ENCODE peak calls at places on chromosomes 2 and 18, in four cellular contexts. One of them, this sample, is unnamed.
A peak's percentile ranks its signal among the peaks of the same experiment; 100 is the strongest.

GRCh38 chr2:241036397-241036963 is 38.1 kb downstream of the SNED1 start:
- DNase-seq in spleen: peak; percentile 87
- DNase-seq in erythroblast: no peak
- DNase-seq in A549: no peak
- DNase-seq in this sample: peak; percentile 86

GRCh38 chr2:218370410-218371063 is 11.5 kb upstream of the SLC11A1 start:
- DNase-seq in spleen: peak; percentile 85
- DNase-seq in erythroblast: no peak
- DNase-seq in A549: no peak
- DNase-seq in this sample: peak; percentile 63

GRCh38 chr2:84314901-84315330 is 144.2 kb downstream of the SUCLG1 start:
- DNase-seq in spleen: peak; percentile 85
- DNase-seq in erythroblast: peak; percentile 64
- DNase-seq in A549: peak; percentile 85
- DNase-seq in this sample: peak; percentile 87

GRCh38 chr2:239523944-239524310 is 123.1 kb upstream of the HDAC4 start:
- DNase-seq in spleen: no peak
- DNase-seq in erythroblast: no peak
- DNase-seq in A549: no peak
- DNase-seq in this sample: no peak

GRCh38 chr2:74648009-74648443 is at the start of gene M1AP:
- DNase-seq in spleen: no peak
- DNase-seq in erythroblast: no peak
- DNase-seq in A549: no peak
- DNase-seq in this sample: peak; percentile 63

GRCh38 chr18:62663731-62664336 is 51.5 kb upstream of the PHLPP1 start:
- DNase-seq in spleen: no peak
- DNase-seq in erythroblast: peak; percentile 67
- DNase-seq in A549: peak; percentile 10
- DNase-seq in this sample: no peak

GRCh38 chr2:232976176-232976575 is 36.9 kb downstream of the NGEF start:
- DNase-seq in spleen: no peak
- DNase-seq in erythroblast: no peak
- DNase-seq in A549: no peak
- DNase-seq in this sample: no peak

GRCh38 chr2:124983595-124983994 is 958.5 kb downstream of the CNTNAP5 start:
- DNase-seq in spleen: no peak
- DNase-seq in erythroblast: no peak
- DNase-seq in A549: no peak
- DNase-seq in this sample: no peak

GRCh38 chr2:63743170-63743975 is 98.3 kb upstream of the UGP2 start:
- DNase-seq in spleen: no peak
- DNase-seq in erythroblast: no peak
- DNase-seq in A549: no peak
- DNase-seq in this sample: no peak

GRCh38 chr2:213089438-213089837 is 62.0 kb downstream of the IKZF2 start:
- DNase-seq in spleen: no peak
- DNase-seq in erythroblast: no peak
- DNase-seq in A549: no peak
- DNase-seq in this sample: no peak

GRCh38 chr18:50231621-50232020 is 34.7 kb downstream of the CFAP53 start:
- DNase-seq in spleen: no peak
- DNase-seq in erythroblast: no peak
- DNase-seq in A549: no peak
- DNase-seq in this sample: no peak

GRCh38 chr2:7111626-7112025 is 194.4 kb downstream of the RNF144A start:
- DNase-seq in spleen: no peak
- DNase-seq in erythroblast: no peak
- DNase-seq in A549: peak; percentile 9
- DNase-seq in this sample: no peak

GRCh38 chr2:173354073-173354600 is 535 bp upstream of the CDCA7 start:
- DNase-seq in spleen: no peak
- DNase-seq in erythroblast: no peak
- DNase-seq in A549: peak; percentile 72
- DNase-seq in this sample: no peak

GRCh38 chr2:39679805-39680204 is 14.1 kb downstream of the TMEM178A start:
- DNase-seq in spleen: no peak
- DNase-seq in erythroblast: no peak
- DNase-seq in A549: no peak
- DNase-seq in this sample: peak; percentile 78

GRCh38 chr2:10301946-10302478 is 692 bp upstream of the HPCAL1 start:
- DNase-seq in spleen: no peak
- DNase-seq in erythroblast: no peak
- DNase-seq in A549: no peak
- DNase-seq in this sample: no peak

GRCh38 chr2:159921752-159922404 is 123.9 kb upstream of the CD302 start:
- DNase-seq in spleen: peak; percentile 94
- DNase-seq in erythroblast: peak; percentile 47
- DNase-seq in A549: peak; percentile 62
- DNase-seq in this sample: peak; percentile 85

GRCh38 chr2:224875870-224876269 is 159.7 kb upstream of the CCDC195 start:
- DNase-seq in spleen: no peak
- DNase-seq in erythroblast: no peak
- DNase-seq in A549: no peak
- DNase-seq in this sample: peak; percentile 40

GRCh38 chr2:182301093-182301492 is 125.7 kb downstream of the PDE1A start:
- DNase-seq in spleen: no peak
- DNase-seq in erythroblast: no peak
- DNase-seq in A549: peak; percentile 6
- DNase-seq in this sample: no peak

GRCh38 chr2:238784671-238785527 is 63.0 kb upstream of the TWIST2 start:
- DNase-seq in spleen: no peak
- DNase-seq in erythroblast: peak; percentile 53
- DNase-seq in A549: peak; percentile 76
- DNase-seq in this sample: peak; percentile 75

GRCh38 chr2:196088209-196088608 is 19.6 kb upstream of the DNAH7 start:
- DNase-seq in spleen: no peak
- DNase-seq in erythroblast: no peak
- DNase-seq in A549: no peak
- DNase-seq in this sample: no peak

GRCh38 chr2:64525323-64525625 is 1.1 kb downstream of the AFTPH start:
- DNase-seq in spleen: no peak
- DNase-seq in erythroblast: peak; percentile 59
- DNase-seq in A549: no peak
- DNase-seq in this sample: no peak

GRCh38 chr2:26587966-26588365 is 53.2 kb downstream of the CIB4 start:
- DNase-seq in spleen: peak; percentile 30
- DNase-seq in erythroblast: no peak
- DNase-seq in A549: no peak
- DNase-seq in this sample: no peak

GRCh38 chr2:26588576-26588975 is 52.6 kb downstream of the CIB4 start:
- DNase-seq in spleen: no peak
- DNase-seq in erythroblast: no peak
- DNase-seq in A549: no peak
- DNase-seq in this sample: no peak

GRCh38 chr2:26591619-26592505 is 49.3 kb downstream of the CIB4 start:
- DNase-seq in spleen: peak; percentile 66
- DNase-seq in erythroblast: no peak
- DNase-seq in A549: no peak
- DNase-seq in this sample: no peak

GRCh38 chr2:26590439-26590838 is 50.7 kb downstream of the CIB4 start:
- DNase-seq in spleen: peak; percentile 15
- DNase-seq in erythroblast: no peak
- DNase-seq in A549: no peak
- DNase-seq in this sample: no peak

DNA sequence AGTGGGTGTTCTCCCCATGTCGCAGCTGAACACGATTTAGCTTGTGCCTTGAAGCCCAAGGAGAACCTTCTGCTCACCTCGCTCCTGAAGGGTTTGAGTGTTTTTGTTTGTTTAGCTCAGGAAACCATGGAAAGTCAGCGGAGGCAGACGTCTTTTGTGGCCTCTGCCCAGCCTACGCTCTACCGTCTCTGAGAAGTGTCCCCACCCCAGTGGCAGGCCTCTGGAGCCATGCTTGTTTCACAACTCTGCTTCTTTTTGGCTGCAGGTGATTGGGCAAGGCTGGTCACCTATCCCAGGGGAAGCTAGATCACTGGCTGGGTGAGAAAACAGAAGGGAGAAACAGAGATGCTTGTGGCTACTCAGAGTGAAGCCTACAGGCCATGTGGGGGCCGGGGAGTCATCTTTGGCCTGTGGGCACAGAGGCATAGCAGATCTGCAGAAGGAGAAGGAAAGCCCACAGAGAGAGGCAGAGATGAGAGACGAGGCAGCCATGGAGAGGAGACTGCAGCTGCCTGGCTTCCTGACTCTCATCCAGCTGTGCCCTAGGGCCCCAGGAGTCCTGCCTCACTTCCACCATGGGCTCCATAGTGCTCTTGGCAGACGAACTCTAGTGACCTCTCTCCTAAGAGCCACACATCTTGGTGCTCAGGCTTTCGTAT is 50.1 kb downstream of the CIB4 start:
- DNase-seq in spleen: no peak
- DNase-seq in erythroblast: no peak
- DNase-seq in A549: no peak
- DNase-seq in this sample: no peak
- TF ChIP-seq POLR2A in spleen: no peak
- TF ChIP-seq POLR2A in erythroblast: no peak
- TF ChIP-seq POLR2A in A549: no peak
- TF ChIP-seq POLR2A in this sample: no peak

GRCh38 chr2:230919681-230920080 is 5.4 kb downstream of the GPR55 start:
- DNase-seq in spleen: no peak
- DNase-seq in erythroblast: no peak
- DNase-seq in A549: no peak
- DNase-seq in this sample: no peak

GRCh38 chr2:230924470-230925341 is at the start of gene GPR55:
- DNase-seq in spleen: peak; percentile 77
- DNase-seq in erythroblast: no peak
- DNase-seq in A549: no peak
- DNase-seq in this sample: no peak

GRCh38 chr2:230920167-230920566 is 4.9 kb downstream of the GPR55 start:
- DNase-seq in spleen: no peak
- DNase-seq in erythroblast: no peak
- DNase-seq in A549: no peak
- DNase-seq in this sample: no peak

GRCh38 chr2:230924092-230924469 is 961 bp downstream of the GPR55 start:
- DNase-seq in spleen: peak; percentile 40
- DNase-seq in erythroblast: no peak
- DNase-seq in A549: no peak
- DNase-seq in this sample: no peak

GRCh38 chr2:230921806-230922595 is 3.0 kb downstream of the GPR55 start:
- DNase-seq in spleen: peak; percentile 30
- DNase-seq in erythroblast: no peak
- DNase-seq in A549: no peak
- DNase-seq in this sample: no peak
- TF ChIP-seq POLR2A in spleen: no peak
- TF ChIP-seq POLR2A in erythroblast: no peak
- TF ChIP-seq POLR2A in A549: no peak
- TF ChIP-seq POLR2A in this sample: no peak

DNA sequence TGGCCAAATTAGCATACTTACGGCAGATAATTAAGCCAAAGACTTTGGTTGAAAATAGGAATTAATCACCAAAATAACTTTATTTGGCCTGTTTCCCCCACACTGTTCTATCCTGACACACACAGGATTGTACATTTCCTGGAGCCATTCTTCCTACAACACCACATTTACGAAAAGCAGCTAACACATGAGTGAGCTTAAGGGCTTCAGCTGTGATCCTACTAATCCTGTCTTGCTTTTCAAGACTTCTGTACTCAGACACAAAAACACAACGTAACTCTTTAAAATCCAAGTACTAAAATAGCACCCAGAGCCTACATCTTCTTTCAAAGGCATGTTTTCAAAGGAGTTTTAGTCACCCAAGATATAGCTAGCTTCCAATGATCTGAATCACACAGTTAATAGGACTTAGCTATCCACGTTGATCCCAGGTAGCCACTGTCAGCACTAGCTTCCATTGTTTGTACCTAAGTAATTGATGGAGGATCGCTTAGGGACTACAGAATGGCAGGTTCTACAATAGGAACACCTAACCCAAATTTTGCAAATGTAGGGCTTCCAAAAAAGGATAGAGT is 42.8 kb upstream of the TTC39C start:
- DNase-seq in spleen: no peak
- DNase-seq in erythroblast: no peak
- DNase-seq in A549: no peak
- DNase-seq in this sample: no peak
- TF ChIP-seq POLR2A in spleen: no peak
- TF ChIP-seq POLR2A in erythroblast: no peak
- TF ChIP-seq POLR2A in A549: no peak
- TF ChIP-seq POLR2A in this sample: no peak

DNA sequence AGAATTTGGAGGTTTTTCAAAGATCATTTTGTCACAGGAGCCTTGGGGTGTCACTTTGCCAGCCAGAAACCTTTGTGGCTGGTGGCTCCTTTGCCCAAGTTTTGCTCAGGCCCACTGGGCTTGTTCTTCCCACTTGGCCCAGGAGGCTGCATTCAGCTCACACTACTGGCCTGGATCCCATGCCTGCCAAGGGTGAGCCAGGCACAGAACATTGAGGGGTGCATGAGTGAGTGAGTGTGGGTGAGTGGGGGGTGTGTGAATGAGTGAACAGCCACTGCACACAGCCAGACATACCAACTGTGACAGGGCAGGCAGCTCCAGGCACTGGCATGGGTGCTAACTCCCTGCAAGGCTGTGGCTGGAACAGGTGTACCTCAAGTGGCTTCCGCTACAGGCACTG is 39.6 kb downstream of the FAM171B start:
- DNase-seq in spleen: no peak
- DNase-seq in erythroblast: no peak
- DNase-seq in A549: no peak
- DNase-seq in this sample: no peak
- TF ChIP-seq POLR2A in spleen: no peak
- TF ChIP-seq POLR2A in erythroblast: no peak
- TF ChIP-seq POLR2A in A549: no peak
- TF ChIP-seq POLR2A in this sample: no peak

GRCh38 chr2:187547353-187547979 is 6.8 kb downstream of the TFPI start:
- DNase-seq in spleen: no peak
- DNase-seq in erythroblast: peak; percentile 61
- DNase-seq in A549: peak; percentile 96
- DNase-seq in this sample: no peak
- TF ChIP-seq POLR2A in spleen: no peak
- TF ChIP-seq POLR2A in erythroblast: no peak
- TF ChIP-seq POLR2A in A549: no peak
- TF ChIP-seq POLR2A in this sample: no peak

DNA sequence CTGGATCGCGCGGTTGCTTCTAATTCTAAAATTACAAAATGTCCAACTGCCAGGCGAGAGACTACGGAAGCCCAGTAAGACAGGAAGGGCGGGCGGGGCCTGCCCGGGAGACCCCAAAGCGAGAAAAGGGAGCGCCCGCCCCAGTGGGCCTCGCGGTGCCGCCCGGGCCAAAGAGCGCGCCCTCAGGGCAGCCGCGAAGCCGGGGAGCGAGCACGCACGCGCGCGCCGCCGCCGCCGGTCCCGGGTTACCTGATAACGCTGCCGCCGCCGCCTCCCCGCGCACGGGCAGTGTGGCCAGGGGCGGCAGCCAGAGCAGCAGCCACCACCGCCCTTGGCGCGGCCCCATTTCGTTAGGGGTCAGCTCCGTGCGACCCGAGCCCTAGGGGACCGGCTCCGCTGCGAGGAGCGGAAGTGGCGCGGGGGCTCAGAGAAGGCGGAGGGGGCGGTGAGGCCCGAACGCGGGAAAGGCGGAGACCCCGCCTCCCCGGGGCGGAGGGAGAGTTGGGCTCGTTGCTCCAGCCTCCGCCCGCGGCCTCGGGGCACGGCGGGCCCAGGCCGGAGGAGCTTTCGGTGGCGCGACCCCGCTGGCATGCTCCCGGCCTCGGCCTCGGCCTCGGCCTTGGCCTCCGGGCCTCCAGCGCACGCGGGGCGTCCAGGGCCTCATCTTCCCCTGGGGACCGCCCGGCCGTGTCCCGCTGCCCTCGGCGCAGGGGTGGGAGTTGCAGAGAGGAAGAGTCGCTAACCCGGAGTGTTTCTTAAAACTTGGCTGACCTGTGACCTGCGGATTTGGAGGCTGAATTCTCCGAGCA is at the start of gene NEMP2:
- DNase-seq in spleen: peak; percentile 97
- DNase-seq in erythroblast: peak; percentile 92
- DNase-seq in A549: peak; percentile 86
- DNase-seq in this sample: peak; percentile 72
- TF ChIP-seq POLR2A in spleen: peak; percentile 78
- TF ChIP-seq POLR2A in erythroblast: peak; percentile 91
- TF ChIP-seq POLR2A in A549: peak; percentile 67
- TF ChIP-seq POLR2A in this sample: peak; percentile 23